ENCODE peak calls at places on chromosomes 1 and 21, in five cellular contexts. V is ureter, C is C1 segment of cervical spinal cord, R is immature natural killer cell, L is activated T-helper 1 cell treated with Interleukin-2 at 50 U/mL for 16 hours. D is an unnamed sample.

GRCh38 chr1:116483481-116484309 is 87.1 kb downstream of the CD58 start:
- DNase-seq in V (no peak), C (no peak), R (no peak), L (no peak), D (no peak)

GRCh38 chr1:48875736-48876135 is 99.0 kb upstream of the BEND5 start:
- DNase-seq in V (no peak), C (no peak), R (no peak), L (no peak), D (no peak)

GRCh38 chr1:31625561-31626272 is 8.2 kb downstream of the HCRTR1 start:
- DNase-seq in V (no peak), C (no peak), R (no peak), L (no peak), D (no peak)

GRCh38 chr21:18832081-18832670 is 428.6 kb upstream of the TMPRSS15 start:
- DNase-seq in V (no peak), C (no peak), R (no peak), L (no peak), D (no peak)

GRCh38 chr1:90729484-90730246 is 12.6 kb upstream of the BARHL2 start:
- DNase-seq in V (no peak), C (no peak), R (no peak), L (no peak), D (peak)

GRCh38 chr1:88216441-88216840 is 467.6 kb upstream of the PKN2 start:
- DNase-seq in V (no peak), C (no peak), R (no peak), L (no peak), D (no peak)

GRCh38 chr1:119080586-119080985 is 59.9 kb downstream of the WARS2 start:
- DNase-seq in V (no peak), C (no peak), R (no peak), L (no peak), D (no peak)

GRCh38 chr1:204729516-204729915 is 44.0 kb upstream of the LRRN2 start:
- DNase-seq in V (peak), C (no peak), R (no peak), L (no peak), D (no peak)

GRCh38 chr1:88847618-88848017 is 43.7 kb downstream of the GTF2B start:
- DNase-seq in V (no peak), C (no peak), R (no peak), L (no peak), D (no peak)

GRCh38 chr1:205716371-205717132 is 33.4 kb downstream of the NUCKS1 start:
- DNase-seq in V (no peak), C (no peak), R (no peak), L (no peak), D (no peak)

GRCh38 chr21:44337941-44338895 is 972 bp downstream of the CFAP410 start:
- DNase-seq in V (peak), C (peak), R (peak), L (peak), D (peak)

GRCh38 chr1:26820784-26821269 is 5.7 kb upstream of the ZDHHC18 start:
- DNase-seq in V (no peak), C (no peak), R (peak), L (no peak), D (no peak)

GRCh38 chr1:63599799-63600198 is 6.6 kb downstream of the PGM1 start:
- DNase-seq in V (no peak), C (no peak), R (no peak), L (no peak), D (no peak)

GRCh38 chr1:30724655-30725421 is 1.5 kb upstream of the MATN1 start:
- DNase-seq in V (no peak), C (no peak), R (no peak), L (no peak), D (no peak)

GRCh38 chr1:225973158-225973557 is 26.0 kb downstream of the SDE2 start:
- DNase-seq in V (no peak), C (no peak), R (no peak), L (no peak), D (no peak)

GRCh38 chr1:42436794-42437458 is 18.9 kb downstream of the ZMYND12 start:
- DNase-seq in V (no peak), C (no peak), R (no peak), L (no peak), D (no peak)

GRCh38 chr1:241837901-241838300 is 10.1 kb upstream of the EXO1 start:
- DNase-seq in V (no peak), C (no peak), R (no peak), L (no peak), D (no peak)

GRCh38 chr1:245313581-245313980 is 158.8 kb downstream of the KIF26B start:
- DNase-seq in V (no peak), C (no peak), R (no peak), L (no peak), D (no peak)

GRCh38 chr1:198856601-198857000 is 217.8 kb downstream of the PTPRC start:
- DNase-seq in V (no peak), C (no peak), R (no peak), L (no peak), D (no peak)

GRCh38 chr1:56676571-56677035 is 31.5 kb downstream of the PRKAA2 start:
- DNase-seq in V (no peak), C (no peak), R (no peak), L (no peak), D (no peak)

GRCh38 chr1:158969166-158969565 is 37.8 kb downstream of the PYHIN1 start:
- DNase-seq in V (no peak), C (no peak), R (no peak), L (no peak), D (no peak)

GRCh38 chr1:115063238-115063901 is 25.9 kb downstream of the TSPAN2 start:
- DNase-seq in V (no peak), C (no peak), R (peak), L (no peak), D (no peak)

GRCh38 chr1:182598296-182598695 is 5.9 kb downstream of the RGS16 start:
- DNase-seq in V (no peak), C (no peak), R (no peak), L (no peak), D (no peak)

GRCh38 chr1:15943515-15944307 is 32.2 kb downstream of the ZBTB17 start:
- DNase-seq in V (peak), C (no peak), R (no peak), L (no peak), D (no peak)

GRCh38 chr1:92210701-92211100 is 7.0 kb upstream of the C1orf146 start:
- DNase-seq in V (no peak), C (no peak), R (no peak), L (no peak), D (no peak)

GRCh38 chr1:113534875-113535274 is 144.6 kb downstream of the MAGI3 start:
- DNase-seq in V (no peak), C (no peak), R (no peak), L (no peak), D (no peak)

GRCh38 chr1:8607906-8608305 is 209.5 kb downstream of the RERE start:
- DNase-seq in V (no peak), C (no peak), R (no peak), L (no peak), D (no peak)

GRCh38 chr1:193338194-193338593 is 151.8 kb upstream of the B3GALT2 start:
- DNase-seq in V (no peak), C (no peak), R (no peak), L (no peak), D (no peak)

GRCh38 chr21:28944296-28944695 is 48.4 kb downstream of the LTN1 start:
- DNase-seq in V (no peak), C (no peak), R (no peak), L (no peak), D (no peak)

GRCh38 chr1:206050655-206051235 is 2.2 kb upstream of the RHEX start:
- DNase-seq in V (no peak), C (no peak), R (peak), L (no peak), D (no peak)

GRCh38 chr1:192846950-192847349 is 38.1 kb downstream of the RGS2 start:
- DNase-seq in V (no peak), C (no peak), R (no peak), L (no peak), D (no peak)

GRCh38 chr1:158700552-158700951 is at the start of gene OR6K2:
- DNase-seq in V (no peak), C (no peak), R (no peak), L (no peak), D (no peak)

GRCh38 chr1:65650682-65651081 is 142.0 kb upstream of the PDE4B start:
- DNase-seq in V (no peak), C (no peak), R (no peak), L (no peak), D (no peak)

GRCh38 chr1:24639094-24639493 is 4.0 kb upstream of the SRRM1 start:
- DNase-seq in V (no peak), C (no peak), R (no peak), L (no peak), D (no peak)

GRCh38 chr1:10896673-10897072 is 100.2 kb upstream of the CASZ1 start:
- DNase-seq in V (no peak), C (no peak), R (no peak), L (no peak), D (no peak)

GRCh38 chr1:117824612-117825011 is 104.8 kb downstream of the GDAP2 start:
- DNase-seq in V (no peak), C (no peak), R (no peak), L (no peak), D (no peak)

GRCh38 chr1:36880155-36881070 is 153.9 kb downstream of the GRIK3 start:
- DNase-seq in V (peak), C (no peak), R (no peak), L (no peak), D (no peak)

GRCh38 chr1:183058835-183059234 is 35.6 kb downstream of the LAMC1 start:
- DNase-seq in V (no peak), C (no peak), R (no peak), L (no peak), D (no peak)

GRCh38 chr1:91122106-91122717 is 100.4 kb upstream of the ZNF644 start:
- DNase-seq in V (no peak), C (no peak), R (no peak), L (no peak), D (no peak)

GRCh38 chr1:25168193-25169071 is 63.9 kb downstream of the SYF2 start:
- DNase-seq in V (no peak), C (no peak), R (no peak), L (no peak), D (no peak)